ENCODE peak calls at places on chromosomes 5 and 9, in six cellular contexts. X is upper lobe of right lung, J is transverse colon, M is colonic mucosa, I is BJ, E is H1. K is an unnamed sample.

GRCh38 chr9:98811051-98811650 is 3.7 kb downstream of the GALNT12 start:
- DNase-seq in I (peak), X (no peak), E (no peak), M (no peak), J (no peak), K (no peak)

GRCh38 chr5:147259837-147260236 is 25.0 kb downstream of the STK32A start:
- DNase-seq in I (no peak), E (no peak), M (no peak), J (no peak), X (no peak), K (no peak)

GRCh38 chr9:132249690-132250089 is 87.8 kb downstream of the NTNG2 start:
- DNase-seq in M (no peak), E (no peak), X (no peak), J (no peak), I (no peak), K (no peak)

GRCh38 chr5:1288439-1289335 is 6.2 kb downstream of the TERT start:
- DNase-seq in X (peak), I (no peak), E (peak), M (no peak), J (no peak), K (no peak)

GRCh38 chr9:109311281-109311680 is 9.6 kb downstream of the EPB41L4B start:
- DNase-seq in E (no peak), X (no peak), I (no peak), M (no peak), J (no peak), K (no peak)

GRCh38 chr5:147547730-147548129 is 37.9 kb upstream of the DPYSL3 start:
- DNase-seq in M (no peak), I (no peak), J (no peak), E (no peak), X (no peak), K (no peak)

GRCh38 chr5:138000102-138000723 is 32.7 kb downstream of the FAM13B start:
- DNase-seq in I (no peak), M (no peak), E (no peak), X (no peak), J (no peak), K (no peak)

GRCh38 chr5:30505014-30505886 is 688.2 kb upstream of the CDH6 start:
- DNase-seq in E (no peak), J (no peak), I (no peak), X (no peak), M (no peak), K (no peak)

GRCh38 chr5:138448070-138448469 is 9.2 kb downstream of the REEP2 start:
- DNase-seq in J (no peak), X (no peak), I (no peak), M (no peak), E (peak), K (no peak)

DNA sequence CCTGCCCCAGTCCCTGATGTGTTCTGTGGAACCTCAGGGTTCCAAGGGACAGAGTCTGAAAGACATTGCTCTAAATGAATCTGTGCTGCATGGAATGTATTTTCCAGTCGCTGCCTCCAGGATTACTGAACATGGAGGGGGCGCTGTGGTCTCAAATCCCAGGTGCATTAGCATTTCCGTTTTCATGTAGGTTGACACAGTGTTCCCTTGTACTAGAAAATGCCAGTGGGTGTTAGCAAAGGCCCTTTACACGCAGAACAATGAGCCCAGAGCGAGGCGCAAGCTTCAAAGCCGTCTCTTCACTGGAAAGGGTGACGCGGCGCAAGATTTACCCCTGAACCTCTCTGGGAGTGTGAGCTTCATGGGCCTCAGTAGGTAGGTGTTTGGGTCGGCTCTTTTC is 308.3 kb downstream of the SLIT3 start:
- DNase-seq in E (peak), X (no peak), M (no peak), J (no peak), I (no peak), K (no peak)
- TF ChIP-seq CTCF in E (peak), X (peak), M (no peak), J (no peak), I (no peak), K (no peak)

GRCh38 chr5:59661939-59662615 is 231.4 kb downstream of the PDE4D start:
- DNase-seq in I (no peak), M (no peak), J (no peak), X (no peak), E (no peak), K (no peak)
- H3K4me3 ChIP-seq in I (no peak), M (no peak), J (no peak), X (peak), E (no peak), K (no peak)

GRCh38 chr9:128885376-128885775 is 3.4 kb downstream of the LRRC8A start:
- DNase-seq in M (no peak), X (no peak), E (no peak), J (no peak), I (no peak), K (no peak)

GRCh38 chr9:128881627-128881883 is 195 bp downstream of the KYAT1 start:
- DNase-seq in I (no peak), J (no peak), E (no peak), M (no peak), X (no peak), K (no peak)

GRCh38 chr9:128882677-128883590 is 1.0 kb downstream of the LRRC8A start:
- DNase-seq in J (no peak), X (no peak), M (no peak), E (no peak), I (no peak), K (no peak)

GRCh38 chr9:128884164-128884563 is 2.2 kb downstream of the LRRC8A start:
- DNase-seq in I (no peak), E (no peak), M (no peak), J (no peak), X (no peak), K (no peak)

GRCh38 chr9:128881884-128882676 is at the start of the genes KYAT1 and LRRC8A:
- DNase-seq in I (peak), J (peak), M (peak), X (peak), E (peak), K (peak)
- TF ChIP-seq CTCF in I (no peak), J (no peak), M (no peak), X (no peak), E (no peak), K (no peak)

DNA sequence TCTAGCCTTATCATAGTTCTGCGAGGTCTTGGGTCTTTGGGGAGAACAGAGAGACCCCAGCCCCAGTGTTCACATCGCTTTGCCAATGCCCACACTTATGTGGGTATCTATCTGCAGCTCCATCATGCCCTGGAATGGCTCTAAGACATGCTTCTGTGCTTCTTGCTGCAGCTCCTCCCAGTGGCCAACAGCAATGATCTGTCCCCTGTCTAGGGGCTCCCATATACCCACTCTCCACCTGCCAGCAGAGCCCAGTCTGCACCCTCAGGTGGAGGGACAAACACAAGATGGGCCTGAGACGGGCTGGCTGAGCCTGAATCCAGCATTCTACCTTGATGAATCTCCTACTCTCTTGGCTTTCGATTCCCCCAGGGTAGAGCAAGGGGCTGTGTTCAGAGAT is 14.6 kb upstream of the DAP start:
- DNase-seq in J (no peak), E (no peak), X (no peak), M (no peak), I (no peak), K (no peak)
- H3K4me3 ChIP-seq in J (no peak), E (no peak), X (no peak), M (no peak), I (no peak), K (no peak)

DNA sequence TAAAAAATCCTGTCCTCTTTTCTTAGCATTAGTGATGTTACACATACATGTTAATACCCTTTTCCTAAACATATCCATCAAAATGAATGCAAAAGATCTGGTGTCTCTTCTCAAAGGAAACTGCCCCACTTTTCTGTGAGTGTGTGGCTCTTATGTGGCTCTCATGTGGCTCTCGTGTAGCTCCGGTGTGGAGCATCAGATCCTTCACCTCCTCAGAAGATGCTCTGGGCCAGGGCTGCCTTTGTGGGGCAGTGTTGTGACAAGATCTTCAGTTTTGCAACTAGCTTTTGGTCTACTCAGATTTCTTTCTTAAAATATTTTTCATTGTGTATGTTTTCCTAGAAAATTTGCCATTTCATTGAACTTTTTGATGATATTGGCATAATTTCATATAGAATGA is 19.3 kb downstream of the GARNL3 start:
- DNase-seq in E (no peak), M (peak), X (no peak), J (peak), I (no peak), K (no peak)
- TF ChIP-seq CTCF in E (no peak), M (no peak), X (peak), J (no peak), I (peak), K (no peak)

K was measured in body of pancreas.